ENCODE peak calls at places on chromosomes 3 and 15, in ten cellular contexts. One of them, this sample, is unnamed.

GRCh38 chr15:66171891-66172290 is 81.7 kb downstream of the MEGF11 start:
- DNase-seq in pulmonary artery endothelial cell: no peak
- DNase-seq in naive thymus-derived CD8-positive, alpha-beta T cell: no peak
- DNase-seq in activated T-cell treated with anti-CD3 and anti-CD28 coated beads for 1 hour: no peak
- DNase-seq in central memory CD4-positive, alpha-beta T cell: no peak
- DNase-seq in NCI-H2081: peak
- DNase-seq in EL: no peak
- DNase-seq in RPMI8226: no peak
- DNase-seq in cardiac muscle cell: no peak
- DNase-seq in foreskin fibroblast: no peak
- DNase-seq in this sample: no peak

GRCh38 chr15:81381725-81382124 is 7.7 kb upstream of the TMC3 start:
- DNase-seq in foreskin fibroblast: no peak
- DNase-seq in NCI-H2081: no peak
- DNase-seq in cardiac muscle cell: no peak
- DNase-seq in RPMI8226: no peak
- DNase-seq in EL: no peak
- DNase-seq in activated T-cell treated with anti-CD3 and anti-CD28 coated beads for 1 hour: no peak
- DNase-seq in central memory CD4-positive, alpha-beta T cell: no peak
- DNase-seq in naive thymus-derived CD8-positive, alpha-beta T cell: no peak
- DNase-seq in pulmonary artery endothelial cell: no peak
- DNase-seq in this sample: no peak

GRCh38 chr15:89888214-89888804 is 5.5 kb downstream of the AP3S2 start:
- DNase-seq in pulmonary artery endothelial cell: no peak
- DNase-seq in foreskin fibroblast: peak
- DNase-seq in EL: peak
- DNase-seq in activated T-cell treated with anti-CD3 and anti-CD28 coated beads for 1 hour: no peak
- DNase-seq in central memory CD4-positive, alpha-beta T cell: no peak
- DNase-seq in NCI-H2081: peak
- DNase-seq in RPMI8226: peak
- DNase-seq in cardiac muscle cell: peak
- DNase-seq in naive thymus-derived CD8-positive, alpha-beta T cell: no peak
- DNase-seq in this sample: peak

GRCh38 chr15:39623550-39623931 is 42.7 kb downstream of the THBS1 start:
- DNase-seq in pulmonary artery endothelial cell: no peak
- DNase-seq in NCI-H2081: no peak
- DNase-seq in RPMI8226: no peak
- DNase-seq in foreskin fibroblast: no peak
- DNase-seq in naive thymus-derived CD8-positive, alpha-beta T cell: no peak
- DNase-seq in EL: no peak
- DNase-seq in cardiac muscle cell: no peak
- DNase-seq in activated T-cell treated with anti-CD3 and anti-CD28 coated beads for 1 hour: no peak
- DNase-seq in central memory CD4-positive, alpha-beta T cell: peak
- DNase-seq in this sample: no peak

GRCh38 chr3:188620752-188621151 is 466.8 kb downstream of the LPP start:
- DNase-seq in pulmonary artery endothelial cell: no peak
- DNase-seq in central memory CD4-positive, alpha-beta T cell: no peak
- DNase-seq in activated T-cell treated with anti-CD3 and anti-CD28 coated beads for 1 hour: no peak
- DNase-seq in cardiac muscle cell: no peak
- DNase-seq in foreskin fibroblast: no peak
- DNase-seq in naive thymus-derived CD8-positive, alpha-beta T cell: no peak
- DNase-seq in RPMI8226: no peak
- DNase-seq in NCI-H2081: no peak
- DNase-seq in EL: no peak
- DNase-seq in this sample: no peak

GRCh38 chr15:72113347-72114031 is 4.5 kb downstream of the MYO9A start:
- DNase-seq in naive thymus-derived CD8-positive, alpha-beta T cell: no peak
- DNase-seq in RPMI8226: no peak
- DNase-seq in central memory CD4-positive, alpha-beta T cell: no peak
- DNase-seq in NCI-H2081: no peak
- DNase-seq in cardiac muscle cell: no peak
- DNase-seq in pulmonary artery endothelial cell: no peak
- DNase-seq in EL: peak
- DNase-seq in activated T-cell treated with anti-CD3 and anti-CD28 coated beads for 1 hour: no peak
- DNase-seq in foreskin fibroblast: no peak
- DNase-seq in this sample: no peak

GRCh38 chr3:78204977-78205376 is 1165.1 kb downstream of the ROBO2 start:
- DNase-seq in central memory CD4-positive, alpha-beta T cell: no peak
- DNase-seq in EL: peak
- DNase-seq in pulmonary artery endothelial cell: peak
- DNase-seq in naive thymus-derived CD8-positive, alpha-beta T cell: no peak
- DNase-seq in NCI-H2081: peak
- DNase-seq in RPMI8226: no peak
- DNase-seq in cardiac muscle cell: peak
- DNase-seq in activated T-cell treated with anti-CD3 and anti-CD28 coated beads for 1 hour: no peak
- DNase-seq in foreskin fibroblast: peak
- DNase-seq in this sample: peak

GRCh38 chr15:28961391-28961790 is 75.6 kb downstream of the APBA2 start:
- DNase-seq in central memory CD4-positive, alpha-beta T cell: no peak
- DNase-seq in pulmonary artery endothelial cell: no peak
- DNase-seq in NCI-H2081: no peak
- DNase-seq in foreskin fibroblast: no peak
- DNase-seq in naive thymus-derived CD8-positive, alpha-beta T cell: no peak
- DNase-seq in activated T-cell treated with anti-CD3 and anti-CD28 coated beads for 1 hour: no peak
- DNase-seq in RPMI8226: no peak
- DNase-seq in EL: no peak
- DNase-seq in cardiac muscle cell: no peak
- DNase-seq in this sample: no peak

GRCh38 chr15:80174017-80174746 is 21.4 kb downstream of the FAH start:
- DNase-seq in foreskin fibroblast: peak
- DNase-seq in EL: peak
- DNase-seq in cardiac muscle cell: peak
- DNase-seq in activated T-cell treated with anti-CD3 and anti-CD28 coated beads for 1 hour: no peak
- DNase-seq in RPMI8226: no peak
- DNase-seq in NCI-H2081: no peak
- DNase-seq in pulmonary artery endothelial cell: no peak
- DNase-seq in naive thymus-derived CD8-positive, alpha-beta T cell: no peak
- DNase-seq in central memory CD4-positive, alpha-beta T cell: no peak
- DNase-seq in this sample: peak

GRCh38 chr3:164604687-164605086 is 473.6 kb downstream of the SI start:
- DNase-seq in RPMI8226: no peak
- DNase-seq in activated T-cell treated with anti-CD3 and anti-CD28 coated beads for 1 hour: no peak
- DNase-seq in NCI-H2081: no peak
- DNase-seq in central memory CD4-positive, alpha-beta T cell: no peak
- DNase-seq in cardiac muscle cell: no peak
- DNase-seq in foreskin fibroblast: no peak
- DNase-seq in naive thymus-derived CD8-positive, alpha-beta T cell: no peak
- DNase-seq in pulmonary artery endothelial cell: no peak
- DNase-seq in EL: no peak
- DNase-seq in this sample: no peak

GRCh38 chr3:38578081-38578475 is 71.4 kb downstream of the SCN5A start:
- DNase-seq in activated T-cell treated with anti-CD3 and anti-CD28 coated beads for 1 hour: no peak
- DNase-seq in pulmonary artery endothelial cell: no peak
- DNase-seq in naive thymus-derived CD8-positive, alpha-beta T cell: no peak
- DNase-seq in NCI-H2081: no peak
- DNase-seq in RPMI8226: no peak
- DNase-seq in foreskin fibroblast: no peak
- DNase-seq in cardiac muscle cell: no peak
- DNase-seq in EL: no peak
- DNase-seq in central memory CD4-positive, alpha-beta T cell: no peak
- DNase-seq in this sample: no peak

GRCh38 chr3:195133462-195133861 is 137.5 kb downstream of the XXYLT1 start:
- DNase-seq in naive thymus-derived CD8-positive, alpha-beta T cell: peak
- DNase-seq in RPMI8226: no peak
- DNase-seq in pulmonary artery endothelial cell: no peak
- DNase-seq in NCI-H2081: peak
- DNase-seq in activated T-cell treated with anti-CD3 and anti-CD28 coated beads for 1 hour: no peak
- DNase-seq in foreskin fibroblast: peak
- DNase-seq in cardiac muscle cell: peak
- DNase-seq in EL: no peak
- DNase-seq in central memory CD4-positive, alpha-beta T cell: peak
- DNase-seq in this sample: no peak

GRCh38 chr3:186097663-186098451 is 11.0 kb downstream of the ETV5 start:
- DNase-seq in activated T-cell treated with anti-CD3 and anti-CD28 coated beads for 1 hour: no peak
- DNase-seq in EL: peak
- DNase-seq in pulmonary artery endothelial cell: peak
- DNase-seq in cardiac muscle cell: peak
- DNase-seq in foreskin fibroblast: peak
- DNase-seq in NCI-H2081: peak
- DNase-seq in naive thymus-derived CD8-positive, alpha-beta T cell: no peak
- DNase-seq in central memory CD4-positive, alpha-beta T cell: no peak
- DNase-seq in RPMI8226: no peak
- DNase-seq in this sample: no peak

GRCh38 chr3:168168743-168169142 is 73.0 kb upstream of the GOLIM4 start:
- DNase-seq in RPMI8226: no peak
- DNase-seq in EL: no peak
- DNase-seq in activated T-cell treated with anti-CD3 and anti-CD28 coated beads for 1 hour: no peak
- DNase-seq in foreskin fibroblast: no peak
- DNase-seq in naive thymus-derived CD8-positive, alpha-beta T cell: no peak
- DNase-seq in pulmonary artery endothelial cell: no peak
- DNase-seq in central memory CD4-positive, alpha-beta T cell: no peak
- DNase-seq in NCI-H2081: no peak
- DNase-seq in cardiac muscle cell: no peak
- DNase-seq in this sample: no peak

GRCh38 chr15:89167267-89168176 is 53.9 kb downstream of the RLBP1 start:
- DNase-seq in foreskin fibroblast: peak
- DNase-seq in EL: peak
- DNase-seq in cardiac muscle cell: peak
- DNase-seq in RPMI8226: peak
- DNase-seq in activated T-cell treated with anti-CD3 and anti-CD28 coated beads for 1 hour: no peak
- DNase-seq in NCI-H2081: no peak
- DNase-seq in pulmonary artery endothelial cell: peak
- DNase-seq in central memory CD4-positive, alpha-beta T cell: no peak
- DNase-seq in naive thymus-derived CD8-positive, alpha-beta T cell: no peak
- DNase-seq in this sample: no peak

GRCh38 chr3:123285479-123285878 is 83.7 kb downstream of the SEC22A start:
- DNase-seq in central memory CD4-positive, alpha-beta T cell: no peak
- DNase-seq in pulmonary artery endothelial cell: no peak
- DNase-seq in NCI-H2081: no peak
- DNase-seq in RPMI8226: no peak
- DNase-seq in activated T-cell treated with anti-CD3 and anti-CD28 coated beads for 1 hour: no peak
- DNase-seq in cardiac muscle cell: no peak
- DNase-seq in foreskin fibroblast: no peak
- DNase-seq in EL: no peak
- DNase-seq in naive thymus-derived CD8-positive, alpha-beta T cell: no peak
- DNase-seq in this sample: no peak

GRCh38 chr3:27165348-27165747 is 203.8 kb downstream of the NEK10 start:
- DNase-seq in RPMI8226: no peak
- DNase-seq in activated T-cell treated with anti-CD3 and anti-CD28 coated beads for 1 hour: no peak
- DNase-seq in EL: peak
- DNase-seq in cardiac muscle cell: peak
- DNase-seq in naive thymus-derived CD8-positive, alpha-beta T cell: no peak
- DNase-seq in NCI-H2081: no peak
- DNase-seq in central memory CD4-positive, alpha-beta T cell: no peak
- DNase-seq in pulmonary artery endothelial cell: no peak
- DNase-seq in foreskin fibroblast: peak
- DNase-seq in this sample: peak

GRCh38 chr3:31165399-31165860 is 271.0 kb upstream of the GADL1 start:
- DNase-seq in activated T-cell treated with anti-CD3 and anti-CD28 coated beads for 1 hour: no peak
- DNase-seq in NCI-H2081: peak
- DNase-seq in naive thymus-derived CD8-positive, alpha-beta T cell: no peak
- DNase-seq in central memory CD4-positive, alpha-beta T cell: no peak
- DNase-seq in pulmonary artery endothelial cell: peak
- DNase-seq in foreskin fibroblast: no peak
- DNase-seq in cardiac muscle cell: peak
- DNase-seq in RPMI8226: no peak
- DNase-seq in EL: no peak
- DNase-seq in this sample: no peak

GRCh38 chr15:80581976-80582375 is 113.1 kb upstream of the ABHD17C start:
- DNase-seq in naive thymus-derived CD8-positive, alpha-beta T cell: peak
- DNase-seq in RPMI8226: no peak
- DNase-seq in NCI-H2081: no peak
- DNase-seq in cardiac muscle cell: no peak
- DNase-seq in activated T-cell treated with anti-CD3 and anti-CD28 coated beads for 1 hour: no peak
- DNase-seq in pulmonary artery endothelial cell: no peak
- DNase-seq in foreskin fibroblast: peak
- DNase-seq in central memory CD4-positive, alpha-beta T cell: no peak
- DNase-seq in EL: peak
- DNase-seq in this sample: no peak

GRCh38 chr3:73490453-73491311 is 134.1 kb downstream of the PDZRN3 start:
- DNase-seq in EL: peak
- DNase-seq in naive thymus-derived CD8-positive, alpha-beta T cell: no peak
- DNase-seq in central memory CD4-positive, alpha-beta T cell: no peak
- DNase-seq in pulmonary artery endothelial cell: no peak
- DNase-seq in cardiac muscle cell: peak
- DNase-seq in foreskin fibroblast: no peak
- DNase-seq in RPMI8226: no peak
- DNase-seq in NCI-H2081: no peak
- DNase-seq in activated T-cell treated with anti-CD3 and anti-CD28 coated beads for 1 hour: no peak
- DNase-seq in this sample: no peak

GRCh38 chr15:79680721-79681120 is 216.1 kb downstream of the MTHFS start:
- DNase-seq in NCI-H2081: no peak
- DNase-seq in EL: peak
- DNase-seq in pulmonary artery endothelial cell: peak
- DNase-seq in foreskin fibroblast: peak
- DNase-seq in naive thymus-derived CD8-positive, alpha-beta T cell: no peak
- DNase-seq in cardiac muscle cell: peak
- DNase-seq in central memory CD4-positive, alpha-beta T cell: no peak
- DNase-seq in activated T-cell treated with anti-CD3 and anti-CD28 coated beads for 1 hour: no peak
- DNase-seq in RPMI8226: no peak
- DNase-seq in this sample: peak

GRCh38 chr15:40845511-40846284 is 1.9 kb downstream of the SPINT1 start:
- DNase-seq in NCI-H2081: peak
- DNase-seq in pulmonary artery endothelial cell: no peak
- DNase-seq in activated T-cell treated with anti-CD3 and anti-CD28 coated beads for 1 hour: no peak
- DNase-seq in EL: no peak
- DNase-seq in naive thymus-derived CD8-positive, alpha-beta T cell: no peak
- DNase-seq in cardiac muscle cell: no peak
- DNase-seq in RPMI8226: peak
- DNase-seq in central memory CD4-positive, alpha-beta T cell: no peak
- DNase-seq in foreskin fibroblast: no peak
- DNase-seq in this sample: no peak

GRCh38 chr3:29370451-29371420 is 89.9 kb downstream of the RBMS3 start:
- DNase-seq in RPMI8226: no peak
- DNase-seq in EL: no peak
- DNase-seq in activated T-cell treated with anti-CD3 and anti-CD28 coated beads for 1 hour: no peak
- DNase-seq in pulmonary artery endothelial cell: no peak
- DNase-seq in naive thymus-derived CD8-positive, alpha-beta T cell: no peak
- DNase-seq in NCI-H2081: no peak
- DNase-seq in cardiac muscle cell: no peak
- DNase-seq in central memory CD4-positive, alpha-beta T cell: no peak
- DNase-seq in foreskin fibroblast: no peak
- DNase-seq in this sample: no peak

GRCh38 chr3:54733079-54733478 is 194.8 kb downstream of the LRTM1 start:
- DNase-seq in activated T-cell treated with anti-CD3 and anti-CD28 coated beads for 1 hour: no peak
- DNase-seq in EL: no peak
- DNase-seq in RPMI8226: no peak
- DNase-seq in NCI-H2081: peak
- DNase-seq in central memory CD4-positive, alpha-beta T cell: no peak
- DNase-seq in pulmonary artery endothelial cell: no peak
- DNase-seq in naive thymus-derived CD8-positive, alpha-beta T cell: no peak
- DNase-seq in foreskin fibroblast: no peak
- DNase-seq in cardiac muscle cell: no peak
- DNase-seq in this sample: no peak

GRCh38 chr3:157109267-157110141 is 50.4 kb downstream of the CCNL1 start:
- DNase-seq in naive thymus-derived CD8-positive, alpha-beta T cell: no peak
- DNase-seq in EL: no peak
- DNase-seq in central memory CD4-positive, alpha-beta T cell: no peak
- DNase-seq in pulmonary artery endothelial cell: no peak
- DNase-seq in NCI-H2081: peak
- DNase-seq in activated T-cell treated with anti-CD3 and anti-CD28 coated beads for 1 hour: no peak
- DNase-seq in foreskin fibroblast: no peak
- DNase-seq in cardiac muscle cell: peak
- DNase-seq in RPMI8226: no peak
- DNase-seq in this sample: no peak

GRCh38 chr3:185175370-185175987 is 22.6 kb upstream of the C3orf70 start:
- DNase-seq in NCI-H2081: no peak
- DNase-seq in central memory CD4-positive, alpha-beta T cell: no peak
- DNase-seq in cardiac muscle cell: peak
- DNase-seq in RPMI8226: no peak
- DNase-seq in naive thymus-derived CD8-positive, alpha-beta T cell: no peak
- DNase-seq in foreskin fibroblast: peak
- DNase-seq in EL: peak
- DNase-seq in pulmonary artery endothelial cell: no peak
- DNase-seq in activated T-cell treated with anti-CD3 and anti-CD28 coated beads for 1 hour: no peak
- DNase-seq in this sample: no peak

GRCh38 chr15:64619880-64620839 is 155.2 kb downstream of the RBPMS2 start:
- DNase-seq in NCI-H2081: no peak
- DNase-seq in activated T-cell treated with anti-CD3 and anti-CD28 coated beads for 1 hour: no peak
- DNase-seq in pulmonary artery endothelial cell: no peak
- DNase-seq in RPMI8226: no peak
- DNase-seq in naive thymus-derived CD8-positive, alpha-beta T cell: no peak
- DNase-seq in EL: peak
- DNase-seq in foreskin fibroblast: peak
- DNase-seq in cardiac muscle cell: peak
- DNase-seq in central memory CD4-positive, alpha-beta T cell: no peak
- DNase-seq in this sample: peak

GRCh38 chr15:80479191-80479590 is 75.0 kb downstream of the ARNT2 start:
- DNase-seq in RPMI8226: no peak
- DNase-seq in pulmonary artery endothelial cell: no peak
- DNase-seq in central memory CD4-positive, alpha-beta T cell: no peak
- DNase-seq in NCI-H2081: no peak
- DNase-seq in foreskin fibroblast: no peak
- DNase-seq in cardiac muscle cell: no peak
- DNase-seq in activated T-cell treated with anti-CD3 and anti-CD28 coated beads for 1 hour: no peak
- DNase-seq in naive thymus-derived CD8-positive, alpha-beta T cell: no peak
- DNase-seq in EL: no peak
- DNase-seq in this sample: no peak